ENCODE peak calls at places on chromosomes 5 and 9, in four cellular contexts. I is tibial artery, S is spleen, V is body of pancreas. F is an unnamed sample.

GRCh38 chr5:45507174-45507573 is 189.0 kb downstream of the HCN1 start:
- DNase-seq in S (no peak), V (peak; percentile 13), I (no peak), F (no peak)

GRCh38 chr9:81549500-81550206 is 139.7 kb downstream of the TLE1 start:
- DNase-seq in I (no peak), S (no peak), V (peak; percentile 25), F (no peak)

GRCh38 chr5:53473644-53474043 is 6.8 kb upstream of the FST start:
- DNase-seq in I (no peak), S (no peak), V (no peak), F (no peak)

GRCh38 chr5:133385346-133385745 is 227.0 kb downstream of the FSTL4 start:
- DNase-seq in V (no peak), S (peak; percentile 31), I (no peak), F (no peak)

GRCh38 chr9:5493597-5494511 is 16.5 kb upstream of the PDCD1LG2 start:
- DNase-seq in S (no peak), V (no peak), I (peak; percentile 66), F (no peak)

GRCh38 chr5:85868070-85868469 is 749.7 kb upstream of the COX7C start:
- DNase-seq in S (no peak), I (no peak), V (no peak), F (no peak)

GRCh38 chr5:152007556-152007955 is 82.9 kb upstream of the GLRA1 start:
- DNase-seq in S (no peak), V (no peak), I (no peak), F (no peak)

GRCh38 chr5:173028811-173029327 is 27.3 kb upstream of the CREBRF start:
- DNase-seq in I (no peak), V (no peak), S (no peak), F (no peak)

GRCh38 chr5:173592050-173592669 is 24.3 kb downstream of the BOD1 start:
- DNase-seq in S (no peak), I (no peak), V (no peak), F (no peak)

GRCh38 chr9:109460576-109460975 is 37.5 kb downstream of the PTPN3 start:
- DNase-seq in I (no peak), S (no peak), V (no peak), F (no peak)

GRCh38 chr5:140025736-140026135 is 17.4 kb downstream of the NRG2 start:
- DNase-seq in V (no peak), S (no peak), I (no peak), F (no peak)

GRCh38 chr9:16413509-16414016 is 456.9 kb downstream of the BNC2 start:
- DNase-seq in V (no peak), I (no peak), S (no peak), F (no peak)

GRCh38 chr9:79883073-79883645 is 311.4 kb downstream of the TLE4 start:
- DNase-seq in S (peak; percentile 91), V (no peak), I (no peak), F (no peak)

GRCh38 chr9:105385372-105385985 is 62.4 kb upstream of the FSD1L start:
- DNase-seq in V (no peak), I (peak; percentile 24), S (no peak), F (no peak)

GRCh38 chr5:66742083-66742895 is 146.1 kb downstream of the MAST4 start:
- DNase-seq in I (no peak), S (no peak), V (peak; percentile 44), F (no peak)

GRCh38 chr5:126280343-126280742 is 142.9 kb upstream of the GRAMD2B start:
- DNase-seq in I (no peak), V (no peak), S (no peak), F (no peak)

GRCh38 chr5:81393783-81394718 is at the start of gene ACOT12:
- DNase-seq in I (no peak), V (no peak), S (peak; percentile 62), F (no peak)

GRCh38 chr5:15798006-15798405 is 298.0 kb downstream of the FBXL7 start:
- DNase-seq in V (no peak), I (no peak), S (no peak), F (no peak)

GRCh38 chr5:83848928-83849327 is 128.3 kb upstream of the HAPLN1 start:
- DNase-seq in S (no peak), I (no peak), V (no peak), F (no peak)

GRCh38 chr5:173676375-173676774 is 59.9 kb upstream of the BOD1 start:
- DNase-seq in S (no peak), I (no peak), V (no peak), F (no peak)

GRCh38 chr9:129868571-129869486 is 33.6 kb downstream of the USP20 start:
- DNase-seq in V (no peak), I (no peak), S (peak; percentile 94), F (no peak)

GRCh38 chr5:77086611-77087483 is at the start of gene ZBED3:
- DNase-seq in I (peak; percentile 67), V (peak; percentile 85), S (peak; percentile 89), F (peak; percentile 73)

GRCh38 chr5:145479271-145479670 is 355.9 kb downstream of the PRELID2 start:
- DNase-seq in I (no peak), S (no peak), V (no peak), F (no peak)

GRCh38 chr5:172455511-172456061 is 1.3 kb upstream of the SH3PXD2B start:
- DNase-seq in S (no peak), I (peak; percentile 65), V (no peak), F (peak; percentile 70)

GRCh38 chr9:88973281-88974045 is 17.8 kb upstream of the S1PR3 start:
- DNase-seq in V (no peak), I (peak; percentile 10), S (no peak), F (no peak)

GRCh38 chr5:172565455-172565854 is 75.6 kb upstream of the NEURL1B start:
- DNase-seq in V (no peak), I (no peak), S (no peak), F (no peak)

DNA sequence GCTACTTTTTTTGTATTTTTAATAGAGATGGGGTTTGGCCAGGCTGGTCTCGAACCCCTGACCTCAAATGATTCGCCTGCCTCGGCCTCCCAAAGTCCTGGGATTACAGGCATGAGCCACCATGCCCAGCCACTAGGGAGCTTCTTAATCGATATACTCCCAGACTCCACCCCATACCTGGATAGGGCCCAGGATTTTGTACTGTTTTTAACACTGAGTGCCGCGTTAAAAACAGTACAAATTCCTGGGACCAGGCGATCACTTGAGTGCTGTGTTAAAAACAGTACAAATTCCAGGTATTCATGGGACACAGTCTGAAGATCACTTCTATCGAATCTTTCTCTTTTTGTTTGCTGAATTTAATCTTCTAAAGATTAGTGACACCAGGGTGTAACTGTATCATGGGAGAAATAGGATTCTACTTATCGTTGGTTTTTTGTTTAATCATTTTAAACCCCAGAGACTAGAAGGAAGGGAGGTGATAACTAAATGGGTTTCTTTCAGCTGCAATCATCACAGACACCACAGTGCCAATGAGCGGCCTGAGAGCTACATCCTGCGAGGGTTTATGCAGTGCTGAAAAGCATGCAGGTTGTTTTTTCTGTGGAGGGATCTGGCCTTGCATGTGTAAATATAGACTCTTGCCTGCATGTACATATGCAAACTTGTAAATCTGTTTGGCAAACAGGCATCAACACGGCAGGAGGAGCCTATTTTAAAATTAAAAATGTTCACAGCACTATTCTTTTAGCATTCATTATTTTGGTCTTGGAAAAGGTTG is 303.8 kb upstream of the WWC1 start:
- DNase-seq in I (no peak), S (no peak), V (no peak), F (no peak)
- TF ChIP-seq CTCF in I (no peak), S (no peak), V (no peak), F (no peak)

DNA sequence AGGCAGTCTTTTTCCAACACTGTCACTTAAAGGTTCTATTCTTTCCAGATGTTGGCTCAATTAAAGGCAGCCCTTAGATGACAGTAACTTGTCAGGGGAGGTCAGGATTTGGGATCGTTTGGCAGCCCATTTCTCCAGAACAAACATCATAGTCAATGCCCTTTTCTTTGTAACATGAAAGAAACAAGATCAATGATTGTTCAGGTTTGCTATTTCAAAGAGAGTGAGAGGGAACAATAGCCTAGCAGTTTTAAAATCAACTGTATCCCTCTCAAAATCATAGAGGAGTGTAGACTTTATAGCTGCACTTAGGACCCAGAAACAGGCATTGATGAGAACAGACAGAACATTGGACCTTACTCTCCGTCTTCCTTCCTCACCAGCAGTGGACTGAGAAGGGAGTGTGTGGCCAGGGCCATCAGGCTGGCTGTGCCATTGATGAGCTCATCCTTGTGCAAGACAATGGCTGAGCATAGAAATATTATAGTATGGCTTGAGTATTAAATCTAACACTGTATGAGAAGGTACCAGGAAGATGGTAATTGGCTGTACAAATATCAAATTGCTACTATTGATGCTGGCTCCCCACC is 130.0 kb downstream of the PIP5K1B start:
- DNase-seq in V (no peak), I (no peak), S (no peak), F (no peak)
- H3K4me3 ChIP-seq in V (no peak overlapping the region), I (no peak overlapping the region), S (no peak overlapping the region), F (no peak overlapping the region)

DNA sequence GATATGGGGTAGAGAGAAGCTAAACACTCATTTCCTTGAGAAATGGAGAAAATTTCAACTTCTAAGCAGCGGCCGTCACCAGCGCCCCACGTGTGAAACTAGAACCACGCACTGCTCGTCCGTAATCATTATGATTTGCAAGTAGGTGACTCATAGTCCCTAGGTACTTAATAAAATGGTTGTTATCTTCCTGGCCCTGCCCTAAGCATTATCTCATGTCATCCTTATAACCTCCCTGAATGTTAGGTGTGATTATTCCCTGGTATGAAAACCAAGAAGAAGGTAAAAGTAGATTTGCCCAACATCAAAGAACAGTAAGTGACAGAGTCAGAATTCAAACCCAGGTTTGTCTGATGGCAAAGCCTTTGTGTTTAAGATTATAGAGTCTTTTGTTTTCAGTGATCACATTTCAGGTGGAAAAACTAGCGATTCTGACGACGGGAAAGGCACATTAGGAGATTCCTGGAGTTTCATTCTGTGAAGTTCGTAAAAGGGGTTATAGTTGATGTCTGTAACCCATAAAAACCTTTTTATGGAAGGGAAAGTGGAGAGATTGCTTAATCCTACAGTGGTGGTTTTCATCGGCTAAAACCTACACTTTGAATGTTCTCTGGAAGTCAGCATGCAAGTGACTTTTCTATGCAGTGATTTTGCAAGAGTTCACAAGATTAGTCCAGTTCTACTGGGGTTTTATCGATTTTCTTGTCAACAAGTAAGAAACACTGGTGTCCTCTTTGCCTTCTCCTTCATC is 202.9 kb upstream of the WWC1 start:
- DNase-seq in I (no peak), V (no peak), S (no peak), F (no peak)
- H3K4me1 ChIP-seq in I (no peaks in the 10 kb centered on the region), V (peaks cover 8% of the 10 kb centered on the region), S (no peaks in the 10 kb centered on the region), F (peaks cover 4% of the 10 kb centered on the region)

DNA sequence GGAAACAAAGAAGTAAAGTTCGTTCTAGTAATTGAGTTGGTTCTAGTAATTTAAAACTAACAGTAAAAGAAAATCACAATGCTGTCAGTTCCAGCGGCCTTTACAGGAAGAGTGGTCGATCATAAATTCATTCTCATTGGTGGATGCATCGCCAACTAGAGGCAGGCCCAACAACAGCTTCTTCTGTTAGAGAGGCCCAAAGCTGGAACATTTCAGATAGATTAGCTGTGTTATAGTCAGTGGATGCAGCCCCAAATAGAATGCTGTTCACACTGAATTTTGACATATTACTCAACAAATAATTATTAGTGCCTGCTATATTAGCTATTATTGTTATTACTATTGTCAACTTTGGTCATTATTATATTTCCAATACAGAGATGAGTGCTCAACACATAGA is 80.8 kb downstream of the ARRDC3 start:
- DNase-seq in V (no peak), S (no peak), I (no peak), F (no peak)
- TF ChIP-seq CTCF in V (no peak), S (no peak), I (no peak), F (peak; percentile 29)

GRCh38 chr5:61327761-61328753 is 4.0 kb upstream of the ZSWIM6 start:
- DNase-seq in I (no peak), V (no peak), S (no peak), F (no peak)
- H3K4me3 ChIP-seq in I (no peak overlapping the region), V (no peak overlapping the region), S (no peak overlapping the region), F (no peak overlapping the region)

F was measured in RWPE2.